ENCODE peak calls at places on chromosomes 5 and 9, in nine cellular contexts. One of them, this sample, is unnamed.

GRCh38 chr5:95804765-95805539 is 17.6 kb downstream of the GLRX start:
- DNase-seq in MM.1S: no peak
- DNase-seq in cardiac fibroblast: no peak
- DNase-seq in BJ: no peak
- DNase-seq in cardiac muscle cell: no peak
- DNase-seq in fibroblast of villous mesenchyme: no peak
- DNase-seq in ovary: no peak
- DNase-seq in breast epithelium: no peak
- DNase-seq in spleen: no peak
- DNase-seq in this sample: no peak

GRCh38 chr5:158590936-158591863 is 508.5 kb downstream of the EBF1 start:
- DNase-seq in ovary: no peak
- DNase-seq in cardiac muscle cell: peak
- DNase-seq in spleen: no peak
- DNase-seq in BJ: peak
- DNase-seq in MM.1S: no peak
- DNase-seq in breast epithelium: peak
- DNase-seq in fibroblast of villous mesenchyme: peak
- DNase-seq in cardiac fibroblast: peak
- DNase-seq in this sample: peak

GRCh38 chr9:33179298-33179697 is 12.2 kb upstream of the B4GALT1 start:
- DNase-seq in spleen: no peak
- DNase-seq in ovary: no peak
- DNase-seq in breast epithelium: no peak
- DNase-seq in cardiac muscle cell: no peak
- DNase-seq in MM.1S: peak
- DNase-seq in cardiac fibroblast: no peak
- DNase-seq in fibroblast of villous mesenchyme: peak
- DNase-seq in BJ: no peak
- DNase-seq in this sample: no peak

GRCh38 chr9:72592501-72593403 is 71.3 kb downstream of the TMC1 start:
- DNase-seq in spleen: no peak
- DNase-seq in cardiac fibroblast: peak
- DNase-seq in breast epithelium: no peak
- DNase-seq in cardiac muscle cell: peak
- DNase-seq in fibroblast of villous mesenchyme: peak
- DNase-seq in MM.1S: peak
- DNase-seq in ovary: no peak
- DNase-seq in BJ: no peak
- DNase-seq in this sample: no peak

GRCh38 chr9:105026451-105026850 is 98.5 kb upstream of the ABCA1 start:
- DNase-seq in spleen: no peak
- DNase-seq in breast epithelium: no peak
- DNase-seq in cardiac muscle cell: no peak
- DNase-seq in cardiac fibroblast: no peak
- DNase-seq in fibroblast of villous mesenchyme: no peak
- DNase-seq in BJ: no peak
- DNase-seq in MM.1S: no peak
- DNase-seq in ovary: no peak
- DNase-seq in this sample: peak

GRCh38 chr5:50814541-50814940 is 148.1 kb downstream of the PARP8 start:
- DNase-seq in cardiac fibroblast: no peak
- DNase-seq in spleen: no peak
- DNase-seq in ovary: no peak
- DNase-seq in cardiac muscle cell: no peak
- DNase-seq in fibroblast of villous mesenchyme: no peak
- DNase-seq in breast epithelium: no peak
- DNase-seq in BJ: no peak
- DNase-seq in MM.1S: no peak
- DNase-seq in this sample: no peak

GRCh38 chr5:142636698-142637324 is 49.1 kb downstream of the FGF1 start:
- DNase-seq in spleen: no peak
- DNase-seq in fibroblast of villous mesenchyme: no peak
- DNase-seq in ovary: no peak
- DNase-seq in cardiac fibroblast: no peak
- DNase-seq in breast epithelium: no peak
- DNase-seq in MM.1S: no peak
- DNase-seq in cardiac muscle cell: no peak
- DNase-seq in BJ: no peak
- DNase-seq in this sample: no peak

GRCh38 chr9:72006481-72006880 is 53.9 kb downstream of the C9orf57 start:
- DNase-seq in cardiac muscle cell: no peak
- DNase-seq in MM.1S: no peak
- DNase-seq in fibroblast of villous mesenchyme: peak
- DNase-seq in BJ: no peak
- DNase-seq in breast epithelium: no peak
- DNase-seq in cardiac fibroblast: no peak
- DNase-seq in ovary: no peak
- DNase-seq in spleen: no peak
- DNase-seq in this sample: peak

GRCh38 chr9:128845186-128845931 is 15.8 kb upstream of the SPOUT1 start:
- DNase-seq in cardiac fibroblast: no peak
- DNase-seq in MM.1S: no peak
- DNase-seq in BJ: no peak
- DNase-seq in spleen: peak
- DNase-seq in breast epithelium: peak
- DNase-seq in cardiac muscle cell: peak
- DNase-seq in ovary: no peak
- DNase-seq in fibroblast of villous mesenchyme: no peak
- DNase-seq in this sample: peak

GRCh38 chr9:14942037-14942436 is 31.8 kb upstream of the FREM1 start:
- DNase-seq in cardiac muscle cell: no peak
- DNase-seq in fibroblast of villous mesenchyme: peak
- DNase-seq in ovary: no peak
- DNase-seq in BJ: no peak
- DNase-seq in MM.1S: no peak
- DNase-seq in spleen: no peak
- DNase-seq in breast epithelium: no peak
- DNase-seq in cardiac fibroblast: peak
- DNase-seq in this sample: no peak

GRCh38 chr5:94830520-94830919 is 212.1 kb downstream of the SLF1 start:
- DNase-seq in cardiac fibroblast: peak
- DNase-seq in MM.1S: peak
- DNase-seq in ovary: no peak
- DNase-seq in spleen: no peak
- DNase-seq in cardiac muscle cell: peak
- DNase-seq in BJ: no peak
- DNase-seq in fibroblast of villous mesenchyme: peak
- DNase-seq in breast epithelium: no peak
- DNase-seq in this sample: peak

GRCh38 chr5:107247427-107247826 is 423.3 kb downstream of the EFNA5 start:
- DNase-seq in BJ: no peak
- DNase-seq in cardiac muscle cell: no peak
- DNase-seq in spleen: no peak
- DNase-seq in fibroblast of villous mesenchyme: no peak
- DNase-seq in breast epithelium: no peak
- DNase-seq in ovary: no peak
- DNase-seq in MM.1S: no peak
- DNase-seq in cardiac fibroblast: no peak
- DNase-seq in this sample: peak

GRCh38 chr9:24939099-24939850 is 393.6 kb upstream of the IZUMO3 start:
- DNase-seq in spleen: no peak
- DNase-seq in BJ: no peak
- DNase-seq in breast epithelium: no peak
- DNase-seq in cardiac muscle cell: no peak
- DNase-seq in MM.1S: no peak
- DNase-seq in fibroblast of villous mesenchyme: no peak
- DNase-seq in cardiac fibroblast: no peak
- DNase-seq in ovary: no peak
- DNase-seq in this sample: no peak

GRCh38 chr5:99835791-99836190 is 699.4 kb upstream of the FAM174A start:
- DNase-seq in fibroblast of villous mesenchyme: no peak
- DNase-seq in cardiac fibroblast: no peak
- DNase-seq in breast epithelium: no peak
- DNase-seq in spleen: no peak
- DNase-seq in BJ: no peak
- DNase-seq in MM.1S: no peak
- DNase-seq in cardiac muscle cell: no peak
- DNase-seq in ovary: no peak
- DNase-seq in this sample: no peak

GRCh38 chr5:39384271-39384670 is 20.0 kb upstream of the C9 start:
- DNase-seq in cardiac fibroblast: no peak
- DNase-seq in BJ: no peak
- DNase-seq in breast epithelium: no peak
- DNase-seq in ovary: no peak
- DNase-seq in cardiac muscle cell: no peak
- DNase-seq in spleen: no peak
- DNase-seq in fibroblast of villous mesenchyme: no peak
- DNase-seq in MM.1S: peak
- DNase-seq in this sample: no peak

GRCh38 chr5:28896949-28897348 is 1858.6 kb upstream of the CDH9 start:
- DNase-seq in fibroblast of villous mesenchyme: no peak
- DNase-seq in cardiac muscle cell: no peak
- DNase-seq in breast epithelium: no peak
- DNase-seq in ovary: no peak
- DNase-seq in cardiac fibroblast: no peak
- DNase-seq in BJ: no peak
- DNase-seq in spleen: no peak
- DNase-seq in MM.1S: no peak
- DNase-seq in this sample: no peak
- TF ChIP-seq CTCF in fibroblast of villous mesenchyme: no peak
- TF ChIP-seq CTCF in cardiac muscle cell: no peak
- TF ChIP-seq CTCF in breast epithelium: no peak
- TF ChIP-seq CTCF in ovary: no peak
- TF ChIP-seq CTCF in cardiac fibroblast: no peak
- TF ChIP-seq CTCF in BJ: no peak
- TF ChIP-seq CTCF in spleen: no peak
- TF ChIP-seq CTCF in MM.1S: no peak
- TF ChIP-seq CTCF in this sample: no peak

DNA sequence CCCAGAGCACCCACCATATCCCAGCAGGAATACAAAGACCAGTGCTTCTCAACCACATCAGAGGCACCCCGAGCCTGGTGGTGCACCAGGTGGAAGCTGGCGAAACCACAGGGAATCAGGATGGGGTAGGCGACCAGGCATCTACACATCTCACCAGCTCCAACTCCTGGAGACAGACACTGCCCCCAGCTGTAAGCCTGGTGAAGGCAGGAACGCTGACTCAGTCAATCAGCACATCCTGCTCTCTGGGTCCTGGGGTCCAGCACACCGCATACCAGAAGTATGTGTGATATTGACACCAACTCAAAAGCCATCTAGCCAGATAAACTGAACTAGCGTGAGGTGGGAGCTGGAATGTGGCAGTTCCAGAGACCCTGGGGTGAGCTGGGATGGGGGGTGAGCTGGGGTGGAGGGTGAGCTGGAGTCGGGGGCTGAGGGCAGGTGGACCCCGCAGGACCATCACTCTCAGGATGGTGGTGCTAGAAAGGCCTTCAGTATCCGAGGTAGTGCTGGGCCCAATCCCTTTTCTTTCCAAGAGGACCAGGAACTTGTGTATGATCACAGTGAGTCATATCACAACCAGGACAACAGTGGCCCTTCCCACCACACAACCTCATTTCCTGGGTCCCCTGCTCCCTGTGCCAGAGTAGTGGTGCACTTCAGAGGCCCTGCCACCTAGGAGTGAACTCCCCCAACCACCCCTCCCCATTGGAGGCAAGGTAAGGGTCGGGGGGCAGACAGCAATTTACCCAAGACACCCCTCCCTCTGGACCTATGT is 2.5 kb downstream of the DBN1 start:
- DNase-seq in cardiac muscle cell: no peak
- DNase-seq in cardiac fibroblast: no peak
- DNase-seq in spleen: no peak
- DNase-seq in BJ: no peak
- DNase-seq in breast epithelium: no peak
- DNase-seq in fibroblast of villous mesenchyme: peak
- DNase-seq in MM.1S: no peak
- DNase-seq in ovary: no peak
- DNase-seq in this sample: peak
- H3K4me3 ChIP-seq in cardiac muscle cell: no peak
- H3K4me3 ChIP-seq in cardiac fibroblast: no peak
- H3K4me3 ChIP-seq in spleen: no peak
- H3K4me3 ChIP-seq in BJ: no peak
- H3K4me3 ChIP-seq in breast epithelium: peak
- H3K4me3 ChIP-seq in fibroblast of villous mesenchyme: no peak
- H3K4me3 ChIP-seq in MM.1S: no peak
- H3K4me3 ChIP-seq in ovary: no peak
- H3K4me3 ChIP-seq in this sample: peak

DNA sequence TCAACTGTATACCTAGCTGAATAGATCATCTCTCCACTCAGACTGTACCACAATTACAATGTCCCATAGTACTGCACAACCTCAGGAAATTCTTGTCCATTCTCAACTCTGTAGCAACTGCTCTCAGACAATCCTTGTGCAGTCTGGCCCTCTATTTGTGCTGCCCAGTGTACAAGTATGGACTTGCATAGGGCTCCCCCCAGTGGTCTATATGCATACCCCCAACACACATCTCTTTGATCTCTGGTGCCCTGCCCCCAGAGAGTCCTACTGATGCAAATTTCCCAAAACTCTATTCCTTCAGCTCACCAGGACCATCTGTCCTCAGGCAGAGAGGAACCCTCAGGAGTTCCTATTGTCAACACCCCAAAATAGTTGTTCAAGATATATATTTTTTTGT is 205.3 kb downstream of the SLCO4C1 start:
- DNase-seq in MM.1S: peak
- DNase-seq in cardiac muscle cell: peak
- DNase-seq in fibroblast of villous mesenchyme: no peak
- DNase-seq in cardiac fibroblast: peak
- DNase-seq in breast epithelium: no peak
- DNase-seq in spleen: no peak
- DNase-seq in ovary: no peak
- DNase-seq in BJ: no peak
- DNase-seq in this sample: no peak
- TF ChIP-seq CTCF in MM.1S: peak
- TF ChIP-seq CTCF in cardiac muscle cell: no peak
- TF ChIP-seq CTCF in fibroblast of villous mesenchyme: no peak
- TF ChIP-seq CTCF in cardiac fibroblast: no peak
- TF ChIP-seq CTCF in breast epithelium: no peak
- TF ChIP-seq CTCF in spleen: no peak
- TF ChIP-seq CTCF in ovary: no peak
- TF ChIP-seq CTCF in BJ: no peak
- TF ChIP-seq CTCF in this sample: no peak

DNA sequence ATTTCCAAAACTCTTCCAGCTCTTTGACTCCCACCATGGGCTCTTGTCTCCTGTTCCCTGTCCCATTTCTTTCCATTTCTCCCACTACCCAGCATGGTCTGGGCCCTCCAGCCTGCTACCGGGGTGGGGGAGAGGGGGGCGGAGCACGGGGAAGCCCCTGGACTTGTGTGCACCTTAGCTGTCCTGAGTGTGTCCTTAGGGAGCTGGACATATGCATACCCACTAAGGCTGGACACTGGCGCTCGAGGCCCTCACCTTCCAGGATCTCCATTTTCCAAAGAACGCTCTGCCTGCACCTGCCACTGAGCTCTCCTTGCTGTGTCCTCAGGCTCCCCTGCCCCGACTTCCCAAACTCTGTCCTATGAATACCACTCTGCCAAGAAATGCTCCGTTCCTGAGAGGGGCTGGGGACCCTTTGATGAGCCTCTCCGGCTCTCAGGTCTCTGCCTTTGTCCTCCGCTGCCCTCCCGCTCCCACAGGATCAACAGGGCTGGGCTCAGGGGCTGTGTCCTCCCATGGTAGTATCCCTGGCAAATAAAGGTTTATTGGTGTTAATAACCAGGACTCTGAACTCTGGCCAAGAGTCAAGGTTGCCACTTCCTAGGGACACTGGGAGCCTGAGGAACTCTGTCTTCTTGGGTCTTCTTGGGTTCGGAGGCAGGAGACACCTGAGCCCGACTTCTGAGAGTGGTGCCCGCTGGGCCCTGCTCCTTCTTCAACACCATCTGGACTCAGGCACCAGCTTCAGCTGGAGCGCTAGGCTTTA is 831 bp upstream of the SHROOM1 start:
- DNase-seq in breast epithelium: no peak
- DNase-seq in fibroblast of villous mesenchyme: no peak
- DNase-seq in BJ: no peak
- DNase-seq in cardiac muscle cell: no peak
- DNase-seq in cardiac fibroblast: no peak
- DNase-seq in ovary: no peak
- DNase-seq in MM.1S: no peak
- DNase-seq in spleen: no peak
- DNase-seq in this sample: no peak
- H3K4me3 ChIP-seq in breast epithelium: peak
- H3K4me3 ChIP-seq in fibroblast of villous mesenchyme: peak
- H3K4me3 ChIP-seq in BJ: peak
- H3K4me3 ChIP-seq in cardiac muscle cell: no peak
- H3K4me3 ChIP-seq in cardiac fibroblast: peak
- H3K4me3 ChIP-seq in ovary: peak
- H3K4me3 ChIP-seq in MM.1S: peak
- H3K4me3 ChIP-seq in spleen: peak
- H3K4me3 ChIP-seq in this sample: peak

This sample was measured in foreskin fibroblast.